ENCODE peak calls at places on chromosome 18, in five cellular contexts. E is stomach; D is hepatocyte; Q is breast epithelium; C is CD8-positive, alpha-beta T cell. J is an unnamed sample.

GRCh38 chr18:55585586-55586521 is 2.1 kb downstream of the TCF4 start:
- DNase-seq in E (no peak), D (no peak), Q (no peak), C (no peak), J (no peak)

GRCh38 chr18:55900380-55900779 is 312.4 kb upstream of the TCF4 start:
- DNase-seq in E (no peak), D (no peak), Q (no peak), C (no peak), J (no peak)

GRCh38 chr18:62690416-62690815 is 24.9 kb upstream of the PHLPP1 start:
- DNase-seq in E (no peak), D (no peak), Q (no peak), C (no peak), J (no peak)

GRCh38 chr18:50819027-50819726 is 639 bp downstream of the MRO start:
- DNase-seq in E (peak), D (peak), Q (no peak), C (no peak), J (no peak)

GRCh38 chr18:12657849-12658829 is at the start of gene SPIRE1:
- DNase-seq in E (peak), D (peak), Q (peak), C (peak), J (peak)

GRCh38 chr18:46464926-46465655 is 191.9 kb downstream of the LOXHD1 start:
- DNase-seq in E (no peak), D (no peak), Q (no peak), C (no peak), J (peak)

GRCh38 chr18:46296656-46297055 is 192.5 kb downstream of the HAUS1 start:
- DNase-seq in E (no peak), D (no peak), Q (no peak), C (no peak), J (no peak)

GRCh38 chr18:12598181-12598921 is 59.6 kb downstream of the SPIRE1 start:
- DNase-seq in E (no peak), D (no peak), Q (no peak), C (no peak), J (no peak)

GRCh38 chr18:73283788-73284187 is 416.0 kb upstream of the NETO1 start:
- DNase-seq in E (no peak), D (no peak), Q (no peak), C (no peak), J (no peak)

GRCh38 chr18:61738042-61738441 is 154.8 kb downstream of the RNF152 start:
- DNase-seq in E (no peak), D (no peak), Q (no peak), C (no peak), J (no peak)

GRCh38 chr18:77702686-77703085 is 453.0 kb downstream of the GALR1 start:
- DNase-seq in E (no peak), D (peak), Q (no peak), C (no peak), J (no peak)

GRCh38 chr18:48621815-48622555 is 83.2 kb downstream of the CTIF start:
- DNase-seq in E (no peak), D (no peak), Q (no peak), C (no peak), J (no peak)

GRCh38 chr18:45839415-45840395 is 14.2 kb downstream of the SIGLEC15 start:
- DNase-seq in E (peak), D (peak), Q (peak), C (no peak), J (no peak)

GRCh38 chr18:3340015-3340681 is 78.2 kb downstream of the MYL12B start:
- DNase-seq in E (no peak), D (no peak), Q (no peak), C (no peak), J (no peak)

GRCh38 chr18:75483662-75484061 is 56.2 kb upstream of the SMIM21 start:
- DNase-seq in E (no peak), D (no peak), Q (no peak), C (no peak), J (no peak)

GRCh38 chr18:10518595-10519273 is 7.1 kb upstream of the NAPG start:
- DNase-seq in E (peak), D (peak), Q (no peak), C (no peak), J (peak)

GRCh38 chr18:2917255-2918047 is 70.6 kb downstream of the EMILIN2 start:
- DNase-seq in E (no peak), D (no peak), Q (no peak), C (no peak), J (no peak)

GRCh38 chr18:34493099-34493544 is 217.0 kb upstream of the DTNA start:
- DNase-seq in E (peak), D (peak), Q (peak), C (no peak), J (peak)

GRCh38 chr18:45161850-45162249 is 453.4 kb upstream of the SLC14A2 start:
- DNase-seq in E (no peak), D (no peak), Q (no peak), C (no peak), J (no peak)

GRCh38 chr18:39909706-39910105 is 2045.3 kb upstream of the PIK3C3 start:
- DNase-seq in E (no peak), D (no peak), Q (no peak), C (no peak), J (no peak)

GRCh38 chr18:50284226-50284885 is 3.0 kb upstream of the MBD1 start:
- DNase-seq in E (no peak), D (no peak), Q (no peak), C (no peak), J (peak)

GRCh38 chr18:35005963-35006577 is 35.1 kb upstream of the MAPRE2 start:
- DNase-seq in E (no peak), D (peak), Q (no peak), C (no peak), J (no peak)

GRCh38 chr18:42956287-42956686 is 159.2 kb downstream of the RIT2 start:
- DNase-seq in E (no peak), D (no peak), Q (no peak), C (no peak), J (no peak)

GRCh38 chr18:934518-935123 is 29.9 kb downstream of the ADCYAP1 start:
- DNase-seq in E (no peak), D (no peak), Q (no peak), C (no peak), J (no peak)

GRCh38 chr18:5295231-5295920 is at the start of gene ZBTB14:
- DNase-seq in E (peak), D (peak), Q (peak), C (peak), J (peak)

GRCh38 chr18:22846088-22846683 is 86.9 kb upstream of the RBBP8 start:
- DNase-seq in E (no peak), D (peak), Q (no peak), C (no peak), J (no peak)
- TF ChIP-seq CTCF in E (peak), D (peak), Q (peak), C (no peak), J (no peak)

DNA sequence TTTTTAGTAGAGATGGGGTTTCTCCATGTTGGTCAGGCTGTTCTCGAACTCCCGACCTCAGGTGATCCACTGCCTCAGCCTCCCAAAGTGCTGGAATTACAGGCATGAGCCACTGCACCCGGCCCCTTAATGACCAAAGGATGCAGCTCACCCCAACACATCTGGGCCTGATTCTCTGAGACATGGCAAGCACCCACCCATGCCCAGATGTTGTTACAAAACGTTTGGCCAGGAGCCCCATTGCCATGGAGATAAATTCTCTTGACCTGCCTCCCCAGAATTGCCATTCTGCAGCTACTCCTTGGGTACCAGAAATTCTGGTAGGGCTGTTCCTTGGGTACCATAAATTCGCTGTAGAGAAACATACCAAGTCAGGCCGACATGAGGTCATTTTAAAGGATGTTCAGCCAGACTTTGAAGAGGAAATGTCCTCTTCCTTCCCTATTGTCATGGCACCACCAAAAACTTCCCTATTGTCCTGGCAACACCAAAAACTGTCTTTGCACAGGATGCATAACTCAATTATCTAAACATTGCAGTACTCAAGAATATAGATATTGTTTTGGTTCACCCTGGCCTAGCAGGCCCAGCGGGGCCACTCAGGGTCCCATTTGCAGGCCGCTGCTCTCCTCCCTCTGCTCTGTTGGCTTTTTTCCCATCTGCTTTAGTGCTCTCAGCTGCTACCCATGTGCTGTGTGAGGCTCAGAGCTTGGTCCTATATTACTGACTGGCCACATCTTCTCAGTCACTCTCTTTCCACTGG is 160.9 kb upstream of the TTC39C start:
- DNase-seq in E (no peak), D (no peak), Q (no peak), C (no peak), J (no peak)
- H3K4me3 ChIP-seq in E (no peak), D (no peak), Q (no peak), C (no peak), J (no peak)

GRCh38 chr18:59308201-59309014 is 10.0 kb downstream of the CPLX4 start:
- DNase-seq in E (peak), D (peak), Q (peak), C (peak), J (peak)
- TF ChIP-seq CTCF in E (peak), D (peak), Q (peak), C (peak), J (peak)

DNA sequence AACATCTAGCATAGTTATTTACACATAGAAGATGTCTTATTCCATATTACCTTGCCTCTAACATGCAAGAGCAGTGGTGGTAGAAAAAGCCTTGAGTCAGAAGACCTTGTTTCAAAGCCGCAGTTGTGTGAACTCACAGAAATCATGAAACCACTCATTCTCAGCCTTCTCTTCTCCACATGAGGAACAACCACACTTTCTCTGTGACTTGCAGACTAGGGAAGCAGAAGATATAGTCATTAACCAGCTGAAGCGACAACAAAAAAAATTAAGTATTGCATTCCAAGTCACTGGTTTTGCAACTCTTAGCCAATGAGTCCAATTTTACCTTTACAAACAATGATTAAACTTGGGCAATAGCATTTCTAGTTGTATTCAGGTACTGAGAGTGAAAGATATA is 19.0 kb downstream of the TWSG1 start:
- DNase-seq in E (no peak), D (no peak), Q (no peak), C (no peak), J (no peak)
- H3K4me3 ChIP-seq in E (no peak), D (no peak), Q (no peak), C (no peak), J (no peak)